ENCODE peak calls at places on chromosomes 12 and 14, in five cellular contexts. U, I, J, S and L are unnamed samples.

GRCh38 chr14:88993946-88994345 is 169.5 kb downstream of the TTC8 start:
- DNase-seq in S (no peak), I (no peak), J (no peak), U (no peak), L (no peak)

GRCh38 chr12:120983759-120984158 is 5.4 kb downstream of the HNF1A start:
- DNase-seq in S (no peak), I (no peak), U (no peak), J (no peak), L (no peak)

GRCh38 chr12:8734873-8735381 is 37.1 kb downstream of the RIMKLB start:
- DNase-seq in I (no peak), S (no peak), J (no peak), U (no peak), L (no peak)

GRCh38 chr12:2854669-2855453 is 2.0 kb downstream of the TEX52 start:
- DNase-seq in J (no peak), I (peak), U (no peak), S (no peak), L (no peak)

GRCh38 chr12:76558684-76559276 is 791 bp downstream of the OSBPL8 start:
- DNase-seq in J (peak), U (peak), I (peak), S (peak), L (peak)

GRCh38 chr12:639566-639965 is 23.7 kb downstream of the NINJ2 start:
- DNase-seq in S (no peak), U (no peak), I (no peak), J (no peak), L (no peak)

GRCh38 chr12:2963154-2963759 is 4.1 kb downstream of the TEAD4 start:
- DNase-seq in I (peak), U (no peak), S (no peak), J (peak), L (no peak)

GRCh38 chr12:76967181-76967885 is 88.5 kb upstream of the CSRP2 start:
- DNase-seq in S (no peak), J (no peak), I (no peak), U (no peak), L (no peak)

GRCh38 chr12:12007001-12007712 is 63.6 kb upstream of the BCL2L14 start:
- DNase-seq in S (no peak), I (no peak), J (no peak), U (no peak), L (no peak)

GRCh38 chr14:53874704-53875103 is 81.9 kb downstream of the BMP4 start:
- DNase-seq in J (peak), I (no peak), S (no peak), U (no peak), L (no peak)

GRCh38 chr12:116455540-116456306 is 103.5 kb upstream of the MAP1LC3B2 start:
- DNase-seq in S (no peak), I (peak), U (no peak), J (peak), L (peak)

GRCh38 chr14:105212541-105213305 is 31.6 kb upstream of the NUDT14 start:
- DNase-seq in I (no peak), J (no peak), U (no peak), S (no peak), L (no peak)

GRCh38 chr14:71452987-71453386 is 479.2 kb upstream of the RGS6 start:
- DNase-seq in J (no peak), S (no peak), U (no peak), I (no peak), L (no peak)

GRCh38 chr14:81323621-81324400 is 76.3 kb downstream of the STON2 start:
- DNase-seq in U (no peak), I (no peak), S (no peak), J (no peak), L (peak)

GRCh38 chr14:64061706-64062105 is 208.9 kb downstream of the SYNE2 start:
- DNase-seq in S (no peak), J (no peak), I (no peak), U (no peak), L (no peak)

GRCh38 chr14:104315169-104315568 is 176.8 kb downstream of the KIF26A start:
- DNase-seq in U (no peak), J (no peak), S (no peak), I (no peak), L (no peak)

GRCh38 chr12:15719230-15719629 is 70.0 kb downstream of the EPS8 start:
- DNase-seq in S (no peak), I (no peak), J (no peak), U (no peak), L (no peak)

GRCh38 chr12:95624544-95624943 is 73.3 kb upstream of the USP44 start:
- DNase-seq in J (no peak), U (no peak), S (no peak), I (peak), L (no peak)

GRCh38 chr12:131239384-131240094 is 285.8 kb downstream of the ADGRD1 start:
- DNase-seq in I (no peak), S (no peak), J (no peak), U (no peak), L (no peak)

GRCh38 chr12:84136862-84137367 is 775.7 kb downstream of the SLC6A15 start:
- DNase-seq in J (no peak), I (no peak), S (no peak), U (no peak), L (no peak)

GRCh38 chr14:64628940-64629403 is 75.3 kb upstream of the PLEKHG3 start:
- DNase-seq in J (no peak), I (no peak), U (no peak), S (no peak), L (peak)

GRCh38 chr12:89733579-89734201 is 25.1 kb upstream of the ATP2B1 start:
- DNase-seq in S (no peak), U (no peak), I (no peak), J (no peak), L (peak)

GRCh38 chr12:4172999-4173398 is 100.6 kb upstream of the CCND2 start:
- DNase-seq in I (no peak), J (no peak), S (no peak), U (no peak), L (no peak)

GRCh38 chr14:54211562-54212308 is 185.1 kb upstream of the CDKN3 start:
- DNase-seq in J (no peak), U (no peak), S (no peak), I (no peak), L (no peak)

GRCh38 chr12:81872400-81872799 is 113.2 kb upstream of the PPFIA2 start:
- DNase-seq in S (no peak), I (no peak), U (no peak), J (no peak), L (no peak)

GRCh38 chr12:112148031-112148513 is 22.7 kb downstream of the TRAFD1 start:
- DNase-seq in J (no peak), I (no peak), U (no peak), S (no peak), L (peak)

GRCh38 chr12:52984136-52984535 is 22.1 kb upstream of the EIF4B start:
- DNase-seq in S (no peak), J (no peak), I (no peak), U (no peak), L (no peak)

GRCh38 chr12:117518594-117519270 is 157.3 kb upstream of the NOS1 start:
- DNase-seq in J (no peak), U (no peak), S (no peak), I (peak), L (no peak)

GRCh38 chr14:95770777-95771176 is 56.9 kb upstream of the TCL1A start:
- DNase-seq in S (no peak), J (no peak), U (no peak), I (no peak), L (no peak)

DNA sequence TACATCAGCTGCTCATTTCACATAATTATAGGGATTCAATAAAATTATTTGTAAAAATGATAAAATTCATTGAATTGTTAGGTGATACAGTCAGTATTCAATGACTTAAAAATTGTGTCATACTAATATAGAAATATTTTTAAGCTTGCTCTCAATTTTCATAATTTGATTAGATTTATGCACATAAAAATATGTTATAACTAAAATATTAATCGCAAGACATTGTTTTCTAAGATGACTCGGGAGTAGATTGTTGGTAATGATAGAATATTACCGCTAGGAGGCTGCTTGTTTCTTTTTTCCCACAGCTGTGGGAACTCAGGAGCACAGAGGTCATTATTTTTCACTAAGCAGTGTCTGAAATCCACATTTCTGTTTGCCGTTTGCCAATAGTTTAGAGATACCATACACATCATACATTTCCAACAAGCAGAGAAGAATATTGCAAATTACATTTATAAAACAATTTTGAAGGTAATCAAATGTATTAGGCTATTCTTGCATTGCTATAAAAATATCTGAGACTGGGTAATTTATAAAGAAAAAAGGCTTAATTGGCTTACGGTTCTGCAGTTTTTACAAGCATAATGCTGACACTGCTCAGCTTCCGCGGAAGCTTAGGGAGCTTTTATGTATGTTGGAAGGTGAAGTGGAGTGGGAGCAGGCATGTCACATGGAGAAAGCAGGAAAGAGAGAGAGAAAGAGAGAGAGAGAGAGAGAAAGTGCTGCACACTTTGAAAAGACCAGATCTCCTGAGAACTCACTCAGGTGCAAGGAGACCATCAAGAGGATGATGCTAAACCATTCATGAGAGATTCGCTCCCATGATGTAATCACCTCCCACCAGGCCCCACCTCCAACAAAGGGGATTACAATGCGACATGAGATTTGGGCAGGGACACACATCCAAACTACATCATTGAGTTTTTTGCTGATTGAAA is 9.2 kb downstream of the CD69 start:
- DNase-seq in U (no peak), J (no peak), I (no peak), S (no peak), L (peak)
- TF ChIP-seq POLR2A in U (peak), J (no peak), I (no peak), S (no peak), L (no peak)

GRCh38 chr12:104958009-104958945 is at the start of gene SLC41A2:
- DNase-seq in I (peak), U (peak), J (peak), S (peak), L (peak)
- TF ChIP-seq POLR2A in I (peak), U (peak), J (no peak), S (no peak), L (peak)

DNA sequence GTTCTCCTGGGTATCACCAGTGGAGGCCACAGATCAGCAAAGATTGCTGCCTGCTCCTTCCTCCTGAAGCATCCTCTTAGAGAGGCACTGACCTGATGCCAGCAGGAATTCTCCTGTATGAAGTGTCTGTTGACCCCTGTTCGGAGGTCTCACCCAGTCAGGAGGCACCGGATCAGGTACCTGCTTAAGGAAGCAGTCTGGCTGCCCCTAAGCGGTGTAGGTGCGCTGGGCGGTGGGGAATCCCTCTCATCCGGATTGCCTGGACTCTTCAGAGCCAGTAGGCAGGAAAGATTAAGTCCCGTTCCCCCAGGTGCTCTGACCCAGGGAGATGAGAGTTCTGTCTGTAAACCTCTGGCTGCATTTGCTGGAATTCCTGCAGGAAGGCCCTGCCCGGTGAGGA is 455.2 kb downstream of the CCDC91 start:
- DNase-seq in S (no peak), U (no peak), J (no peak), I (no peak), L (no peak)
- TF ChIP-seq POLR2A in S (no peak), U (no peak), J (no peak), I (no peak), L (no peak)

DNA sequence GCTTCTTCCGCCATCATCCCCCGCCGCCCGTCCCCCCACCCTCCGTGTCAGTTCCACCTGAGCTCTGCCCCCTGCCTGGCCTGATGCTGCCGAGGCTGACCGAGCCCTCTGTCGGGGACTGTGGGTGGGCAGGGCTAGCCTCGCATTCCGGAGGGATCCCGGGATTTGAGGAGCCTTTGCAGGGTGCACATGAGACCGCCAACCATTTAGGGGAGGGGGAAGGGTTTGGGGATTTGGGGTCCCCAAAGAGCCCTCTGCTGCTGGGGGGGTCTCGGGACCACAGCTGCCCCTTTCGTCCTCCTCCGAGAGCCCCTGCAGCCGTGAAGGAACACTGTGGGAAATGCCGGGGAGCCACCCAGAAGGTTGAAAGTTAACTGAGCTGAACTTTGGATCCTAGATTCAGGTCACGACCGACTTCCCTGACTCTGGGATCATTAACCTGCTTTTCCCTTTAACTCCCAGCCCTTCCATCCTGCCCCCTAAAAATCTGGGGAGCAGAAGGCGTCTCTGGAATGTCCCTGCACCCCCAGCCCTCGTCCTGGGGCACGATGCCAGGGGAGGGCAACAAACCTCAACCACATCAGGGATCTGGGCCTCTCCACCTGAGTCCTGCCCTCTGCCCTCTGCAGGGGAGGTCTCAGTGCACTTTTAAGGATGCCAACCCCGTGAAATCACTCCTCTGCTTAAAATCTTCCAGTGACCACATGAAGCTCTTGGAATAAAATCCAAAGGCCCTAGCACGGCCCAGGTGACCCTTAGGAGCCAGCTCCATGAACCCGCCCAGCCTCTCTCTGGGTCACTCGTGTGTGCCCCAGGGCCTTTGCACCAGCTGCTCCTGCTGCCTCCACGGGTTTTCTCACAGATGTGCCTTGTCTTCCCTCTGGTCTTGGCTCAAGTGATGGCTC is 94.9 kb downstream of the RFLNA start:
- DNase-seq in U (no peak), J (no peak), I (no peak), S (no peak), L (no peak)
- TF ChIP-seq POLR2A in U (peak), J (no peak), I (no peak), S (no peak), L (no peak)